ENCODE peak calls at places on chromosome X, in six cellular contexts. One of them, this sample, is unnamed.

GRCh38 chrX:17597836-17598434 is 139.4 kb upstream of the SCML1 start:
- DNase-seq in prostate gland: peak; percentile 53
- DNase-seq in transverse colon: peak; percentile 75
- DNase-seq in endothelial cell of umbilical vein: peak; percentile 63
- DNase-seq in K562: no peak
- DNase-seq in stomach: peak; percentile 86
- DNase-seq in this sample: no peak

GRCh38 chrX:87744391-87744790 is 226.8 kb downstream of the KLHL4 start:
- DNase-seq in prostate gland: no peak
- DNase-seq in transverse colon: no peak
- DNase-seq in endothelial cell of umbilical vein: no peak
- DNase-seq in K562: no peak
- DNase-seq in stomach: no peak
- DNase-seq in this sample: no peak

GRCh38 chrX:17549005-17549685 is 174.1 kb downstream of the NHS start:
- DNase-seq in prostate gland: no peak
- DNase-seq in transverse colon: no peak
- DNase-seq in endothelial cell of umbilical vein: no peak
- DNase-seq in K562: no peak
- DNase-seq in stomach: no peak
- DNase-seq in this sample: no peak

GRCh38 chrX:150581093-150581775 is 12.8 kb downstream of the MTM1 start:
- DNase-seq in prostate gland: no peak
- DNase-seq in transverse colon: no peak
- DNase-seq in endothelial cell of umbilical vein: peak; percentile 11
- DNase-seq in K562: no peak
- DNase-seq in stomach: no peak
- DNase-seq in this sample: no peak

GRCh38 chrX:64176876-64177275 is 28.6 kb downstream of the AMER1 start:
- DNase-seq in prostate gland: no peak
- DNase-seq in transverse colon: no peak
- DNase-seq in endothelial cell of umbilical vein: no peak
- DNase-seq in K562: no peak
- DNase-seq in stomach: no peak
- DNase-seq in this sample: no peak

GRCh38 chrX:154734101-154734781 is 16.6 kb downstream of the GAB3 start:
- DNase-seq in prostate gland: no peak
- DNase-seq in transverse colon: peak; percentile 19
- DNase-seq in endothelial cell of umbilical vein: peak; percentile 73
- DNase-seq in K562: no peak
- DNase-seq in stomach: no peak
- DNase-seq in this sample: peak; percentile 71

GRCh38 chrX:135408794-135409193 is 12.9 kb upstream of the SMIM10L2A start:
- DNase-seq in prostate gland: no peak
- DNase-seq in transverse colon: no peak
- DNase-seq in endothelial cell of umbilical vein: no peak
- DNase-seq in K562: no peak
- DNase-seq in stomach: no peak
- DNase-seq in this sample: no peak

GRCh38 chrX:20267924-20268701 is 1.4 kb upstream of the RPS6KA3 start:
- DNase-seq in prostate gland: peak; percentile 33
- DNase-seq in transverse colon: peak; percentile 40
- DNase-seq in endothelial cell of umbilical vein: peak; percentile 28
- DNase-seq in K562: peak; percentile 8
- DNase-seq in stomach: peak; percentile 59
- DNase-seq in this sample: peak; percentile 51

GRCh38 chrX:72180539-72180938 is 1.0 kb upstream of the PIN4 start:
- DNase-seq in prostate gland: no peak
- DNase-seq in transverse colon: no peak
- DNase-seq in endothelial cell of umbilical vein: no peak
- DNase-seq in K562: no peak
- DNase-seq in stomach: no peak
- DNase-seq in this sample: no peak

GRCh38 chrX:153782324-153782723 is 1.5 kb downstream of the SRPK3 start:
- DNase-seq in prostate gland: no peak
- DNase-seq in transverse colon: no peak
- DNase-seq in endothelial cell of umbilical vein: no peak
- DNase-seq in K562: no peak
- DNase-seq in stomach: no peak
- DNase-seq in this sample: no peak

GRCh38 chrX:143461616-143462015 is 55.7 kb downstream of the SPANXN3 start:
- DNase-seq in prostate gland: no peak
- DNase-seq in transverse colon: no peak
- DNase-seq in endothelial cell of umbilical vein: no peak
- DNase-seq in K562: no peak
- DNase-seq in stomach: no peak
- DNase-seq in this sample: no peak

GRCh38 chrX:14872851-14873675 is at the start of the genes FANCB and MOSPD2:
- DNase-seq in prostate gland: peak; percentile 88
- DNase-seq in transverse colon: peak; percentile 95
- DNase-seq in endothelial cell of umbilical vein: peak; percentile 95
- DNase-seq in K562: peak; percentile 89
- DNase-seq in stomach: peak; percentile 93
- DNase-seq in this sample: peak; percentile 97
- TF ChIP-seq POLR2AphosphoS5 in prostate gland: peak; percentile 86
- TF ChIP-seq POLR2AphosphoS5 in transverse colon: peak; percentile 66
- TF ChIP-seq POLR2AphosphoS5 in endothelial cell of umbilical vein: peak; percentile 51
- TF ChIP-seq POLR2AphosphoS5 in K562: peak; percentile 74
- TF ChIP-seq POLR2AphosphoS5 in stomach: peak; percentile 51
- TF ChIP-seq POLR2AphosphoS5 in this sample: peak; percentile 31

DNA sequence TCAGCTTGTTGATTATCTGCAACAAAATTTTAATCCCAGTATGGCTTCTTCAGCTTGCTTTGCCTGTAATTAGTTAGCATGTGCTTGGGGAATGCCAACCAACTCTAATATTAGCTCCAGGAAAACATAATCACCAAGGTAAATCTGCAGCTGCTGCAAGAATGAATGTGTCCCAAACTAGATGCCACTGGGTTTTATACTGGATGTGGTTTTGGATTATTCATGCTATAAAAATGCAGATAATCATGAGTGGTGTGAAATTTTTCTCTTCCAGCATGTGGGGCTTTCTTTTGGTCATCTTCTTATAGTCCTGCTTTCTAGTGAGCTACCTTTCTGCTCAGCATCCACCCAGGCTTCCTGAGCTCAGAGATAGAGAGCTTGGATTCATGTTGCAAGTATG is 295.9 kb upstream of the CASK start:
- DNase-seq in prostate gland: no peak
- DNase-seq in transverse colon: no peak
- DNase-seq in endothelial cell of umbilical vein: no peak
- DNase-seq in K562: no peak
- DNase-seq in stomach: no peak
- DNase-seq in this sample: no peak
- TF ChIP-seq POLR2AphosphoS5 in prostate gland: no peak
- TF ChIP-seq POLR2AphosphoS5 in transverse colon: no peak
- TF ChIP-seq POLR2AphosphoS5 in endothelial cell of umbilical vein: no peak
- TF ChIP-seq POLR2AphosphoS5 in K562: no peak
- TF ChIP-seq POLR2AphosphoS5 in stomach: no peak
- TF ChIP-seq POLR2AphosphoS5 in this sample: no peak

DNA sequence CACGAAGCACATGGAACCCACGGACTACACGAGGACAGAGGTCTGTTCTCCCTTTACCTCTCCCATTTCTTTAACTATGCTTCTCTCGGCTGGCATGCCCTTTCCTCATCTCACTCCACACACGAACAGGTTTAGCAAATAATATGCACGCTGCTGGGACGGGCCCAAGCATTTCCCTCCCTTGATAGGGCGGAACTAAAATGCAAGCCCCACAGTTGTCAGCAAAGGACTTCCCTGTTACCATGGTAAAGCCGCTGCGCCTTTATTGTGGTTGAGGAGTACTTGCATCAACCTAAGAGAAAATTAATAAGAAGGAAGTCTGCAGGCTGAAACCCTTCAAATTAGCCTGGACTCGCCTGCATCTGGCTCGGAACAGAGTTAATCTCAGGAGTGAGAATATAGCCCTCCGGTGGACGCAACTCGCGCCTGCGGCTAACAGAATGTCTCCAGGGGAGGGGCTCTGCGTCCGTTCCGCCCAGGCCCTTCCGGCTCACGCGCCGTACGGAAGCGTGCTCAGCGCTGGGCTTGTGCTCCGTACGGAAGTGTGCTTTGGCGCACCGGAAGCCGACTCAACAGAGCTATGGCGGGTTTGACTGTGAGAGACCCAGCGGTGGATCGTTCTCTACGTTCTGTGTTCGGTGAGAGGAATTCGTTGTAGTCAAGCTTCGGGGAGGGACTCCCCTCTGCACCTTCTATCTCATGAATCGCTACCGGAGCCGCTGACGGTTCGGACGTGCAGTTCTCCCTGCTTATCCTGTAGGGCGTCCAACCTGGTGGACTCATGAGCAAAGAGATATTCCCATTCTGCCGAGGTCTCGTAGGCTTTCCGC is at the start of gene CSTF2:
- DNase-seq in prostate gland: peak; percentile 64
- DNase-seq in transverse colon: peak; percentile 84
- DNase-seq in endothelial cell of umbilical vein: peak; percentile 85
- DNase-seq in K562: peak; percentile 83
- DNase-seq in stomach: peak; percentile 80
- DNase-seq in this sample: peak; percentile 79
- TF ChIP-seq POLR2AphosphoS5 in prostate gland: peak; percentile 58
- TF ChIP-seq POLR2AphosphoS5 in transverse colon: peak; percentile 41
- TF ChIP-seq POLR2AphosphoS5 in endothelial cell of umbilical vein: peak; percentile 52
- TF ChIP-seq POLR2AphosphoS5 in K562: peak; percentile 76
- TF ChIP-seq POLR2AphosphoS5 in stomach: no peak
- TF ChIP-seq POLR2AphosphoS5 in this sample: peak; percentile 40

GRCh38 chrX:53685711-53686110 is 808 bp downstream of the HUWE1 start:
- DNase-seq in prostate gland: no peak
- DNase-seq in transverse colon: no peak
- DNase-seq in endothelial cell of umbilical vein: no peak
- DNase-seq in K562: no peak
- DNase-seq in stomach: no peak
- DNase-seq in this sample: no peak

GRCh38 chrX:53681661-53682060 is 4.9 kb downstream of the HUWE1 start:
- DNase-seq in prostate gland: no peak
- DNase-seq in transverse colon: no peak
- DNase-seq in endothelial cell of umbilical vein: no peak
- DNase-seq in K562: no peak
- DNase-seq in stomach: no peak
- DNase-seq in this sample: no peak

GRCh38 chrX:53683556-53684414 is 2.7 kb downstream of the HUWE1 start:
- DNase-seq in prostate gland: peak; percentile 94
- DNase-seq in transverse colon: peak; percentile 94
- DNase-seq in endothelial cell of umbilical vein: peak; percentile 99
- DNase-seq in K562: peak; percentile 83
- DNase-seq in stomach: peak; percentile 93
- DNase-seq in this sample: peak; percentile 93

GRCh38 chrX:53684415-53685192 is 1.9 kb downstream of the HUWE1 start:
- DNase-seq in prostate gland: no peak
- DNase-seq in transverse colon: no peak
- DNase-seq in endothelial cell of umbilical vein: no peak
- DNase-seq in K562: no peak
- DNase-seq in stomach: no peak
- DNase-seq in this sample: peak; percentile 87

DNA sequence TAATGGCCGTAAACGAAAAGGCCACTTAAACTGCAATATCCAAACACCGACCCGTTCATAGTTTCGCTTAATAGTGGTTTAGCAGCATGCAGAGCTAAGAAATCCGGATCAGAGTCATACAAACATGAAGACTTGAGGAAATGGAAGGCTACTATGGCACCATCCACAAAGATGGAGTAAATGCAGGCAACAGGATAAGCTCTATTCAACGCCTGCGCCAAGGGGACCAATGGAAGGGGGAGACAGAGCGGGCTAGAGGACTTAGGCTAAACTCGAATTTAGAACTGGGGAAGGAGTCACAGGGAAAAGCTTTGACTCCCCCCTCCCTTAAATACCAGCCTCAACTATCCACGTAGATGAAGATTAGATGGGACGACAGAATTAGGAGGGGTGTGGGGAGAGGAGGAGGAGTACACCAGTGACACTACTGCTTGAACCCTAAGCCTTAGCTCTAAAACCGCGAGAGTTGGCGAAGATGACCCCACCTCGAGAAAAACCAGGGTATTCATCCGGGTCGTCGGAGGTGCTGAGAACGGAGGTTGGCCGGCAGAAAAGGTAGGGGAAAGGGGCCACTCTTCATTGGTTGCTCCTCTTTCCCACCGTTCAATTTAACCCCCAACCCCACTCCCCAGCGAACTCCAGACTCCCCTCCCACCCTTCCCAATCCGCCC is 3.5 kb downstream of the HUWE1 start:
- DNase-seq in prostate gland: no peak
- DNase-seq in transverse colon: peak; percentile 25
- DNase-seq in endothelial cell of umbilical vein: peak; percentile 57
- DNase-seq in K562: peak; percentile 45
- DNase-seq in stomach: no peak
- DNase-seq in this sample: peak; percentile 45
- TF ChIP-seq POLR2AphosphoS5 in prostate gland: no peak
- TF ChIP-seq POLR2AphosphoS5 in transverse colon: peak; percentile 25
- TF ChIP-seq POLR2AphosphoS5 in endothelial cell of umbilical vein: peak; percentile 26
- TF ChIP-seq POLR2AphosphoS5 in K562: no peak
- TF ChIP-seq POLR2AphosphoS5 in stomach: no peak
- TF ChIP-seq POLR2AphosphoS5 in this sample: no peak

DNA sequence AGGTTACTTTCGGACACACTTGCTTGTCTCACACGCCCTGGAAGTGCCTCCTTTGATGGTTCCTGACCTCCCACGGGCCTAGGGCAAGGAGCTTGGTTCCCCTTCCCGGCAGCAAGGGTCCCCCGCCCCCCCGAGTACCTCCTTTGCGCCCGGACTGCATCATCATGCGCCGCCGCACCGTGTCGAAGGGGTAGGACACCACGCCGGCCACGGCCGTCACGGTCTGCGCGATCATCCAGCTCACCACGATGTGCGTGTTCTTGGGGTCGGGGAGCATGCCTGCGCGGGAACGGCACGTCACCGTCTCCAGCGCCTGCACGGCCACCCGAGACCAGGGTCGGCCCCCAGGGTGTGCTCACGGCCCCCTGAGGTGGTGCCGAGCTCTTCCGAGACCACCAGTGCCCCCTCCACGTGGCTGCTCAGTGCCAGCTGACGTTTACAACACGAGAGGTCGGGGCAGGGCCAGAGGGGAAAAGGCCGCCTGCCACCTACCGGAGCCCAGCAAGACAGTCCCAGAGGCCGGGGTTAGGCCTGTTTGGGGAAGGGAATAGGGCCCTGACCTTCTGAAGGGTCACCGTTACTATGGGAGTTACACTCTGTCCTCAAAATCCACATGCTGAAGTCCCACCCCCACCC is 4.7 kb downstream of the SLC25A6 start:
- DNase-seq in prostate gland: no peak
- DNase-seq in transverse colon: no peak
- DNase-seq in endothelial cell of umbilical vein: no peak
- DNase-seq in K562: peak; percentile 5
- DNase-seq in stomach: no peak
- DNase-seq in this sample: peak; percentile 87
- TF ChIP-seq POLR2AphosphoS5 in prostate gland: no peak
- TF ChIP-seq POLR2AphosphoS5 in transverse colon: peak; percentile 27
- TF ChIP-seq POLR2AphosphoS5 in endothelial cell of umbilical vein: no peak
- TF ChIP-seq POLR2AphosphoS5 in K562: no peak
- TF ChIP-seq POLR2AphosphoS5 in stomach: no peak
- TF ChIP-seq POLR2AphosphoS5 in this sample: no peak